ENCODE peak calls at places on chromosomes 16 and 17, in six cellular contexts. F, V, J, G, R and S are unnamed samples.

GRCh38 chr17:29155235-29155965 is 24.8 kb downstream of the MYO18A start:
- DNase-seq in F (peak), V (no peak), J (peak), G (peak), R (no peak), S (peak)

GRCh38 chr16:69309316-69309715 is 1.8 kb upstream of the VPS4A start:
- DNase-seq in F (no peak), V (no peak), J (no peak), G (no peak), R (no peak), S (no peak)

GRCh38 chr16:67006930-67007658 is 18.7 kb downstream of the CES4A start:
- DNase-seq in F (peak), V (no peak), J (no peak), G (peak), R (peak), S (no peak)

GRCh38 chr17:68421486-68421885 is 35.8 kb downstream of the WIPI1 start:
- DNase-seq in F (no peak), V (no peak), J (no peak), G (no peak), R (no peak), S (no peak)

GRCh38 chr16:4556112-4556511 is at the start of gene C16orf96:
- DNase-seq in F (peak), V (no peak), J (no peak), G (peak), R (peak), S (no peak)

GRCh38 chr17:1545618-1546017 is 17.0 kb downstream of the PITPNA start:
- DNase-seq in F (no peak), V (no peak), J (no peak), G (no peak), R (no peak), S (peak)

GRCh38 chr17:17081304-17081940 is 39.2 kb downstream of the MPRIP start:
- DNase-seq in F (peak), V (no peak), J (no peak), G (no peak), R (no peak), S (peak)

GRCh38 chr16:15055141-15056053 is 477 bp downstream of the NTAN1 start:
- DNase-seq in F (no peak), V (no peak), J (no peak), G (peak), R (no peak), S (peak)

GRCh38 chr16:85055503-85056210 is 28.1 kb downstream of the KIAA0513 start:
- DNase-seq in F (peak), V (peak), J (peak), G (peak), R (peak), S (peak)

GRCh38 chr16:83305092-83305491 is 502.7 kb upstream of the HSBP1 start:
- DNase-seq in F (peak), V (no peak), J (no peak), G (peak), R (peak), S (no peak)

GRCh38 chr17:63475491-63476412 is 1.1 kb upstream of the ACE start:
- DNase-seq in F (no peak), V (no peak), J (no peak), G (no peak), R (no peak), S (no peak)

GRCh38 chr16:84369938-84370627 is 1.7 kb downstream of the ATP2C2 start:
- DNase-seq in F (no peak), V (no peak), J (no peak), G (no peak), R (no peak), S (peak)

GRCh38 chr16:78494674-78495073 is 395.2 kb downstream of the WWOX start:
- DNase-seq in F (no peak), V (no peak), J (no peak), G (no peak), R (no peak), S (no peak)

GRCh38 chr16:83717814-83718213 is 90.0 kb upstream of the HSBP1 start:
- DNase-seq in F (peak), V (no peak), J (no peak), G (peak), R (peak), S (no peak)

GRCh38 chr17:57366558-57367351 is 110.4 kb downstream of the MSI2 start:
- DNase-seq in F (no peak), V (no peak), J (peak), G (no peak), R (no peak), S (no peak)

GRCh38 chr17:80538484-80538883 is 6.2 kb upstream of the RPTOR start:
- DNase-seq in F (no peak), V (no peak), J (no peak), G (no peak), R (no peak), S (no peak)

GRCh38 chr16:85534536-85535351 is 78.4 kb upstream of the GSE1 start:
- DNase-seq in F (no peak), V (no peak), J (no peak), G (no peak), R (no peak), S (no peak)

GRCh38 chr16:76226011-76226410 is 51.2 kb upstream of the CNTNAP4 start:
- DNase-seq in F (no peak), V (no peak), J (no peak), G (no peak), R (no peak), S (no peak)

GRCh38 chr17:15957206-15957605 is 12.3 kb downstream of the ADORA2B start:
- DNase-seq in F (no peak), V (no peak), J (no peak), G (no peak), R (no peak), S (no peak)

GRCh38 chr17:28902819-28903545 is at the start of gene DHRS13:
- DNase-seq in F (peak), V (peak), J (peak), G (peak), R (peak), S (peak)

GRCh38 chr16:80347900-80348299 is 192.9 kb upstream of the DYNLRB2 start:
- DNase-seq in F (no peak), V (no peak), J (peak), G (peak), R (no peak), S (no peak)

GRCh38 chr16:79876332-79876730 is 275.8 kb upstream of the MAF start:
- DNase-seq in F (no peak), V (no peak), J (no peak), G (no peak), R (no peak), S (no peak)